ENCODE peak calls at places on chromosomes 13 and 19, in nine cellular contexts. Z is heart left ventricle, E is Peyer's patch, A is heart right ventricle, Y is left lung, N is right atrium auricular region, D is K562, B is transverse colon, G is cardiac muscle cell. W is an unnamed sample.

GRCh38 chr13:102914629-102914935 is 68.8 kb downstream of the ERCC5 start:
- DNase-seq in Y (no peak), N (no peak), E (no peak), G (no peak), A (no peak), D (no peak), Z (no peak), B (no peak), W (no peak)

GRCh38 chr19:2034729-2035589 is 16.1 kb downstream of the MKNK2 start:
- DNase-seq in A (peak), Z (peak), N (no peak), B (peak), D (peak), E (no peak), G (peak), Y (peak), W (no peak)

GRCh38 chr19:43572172-43572588 is 3.1 kb downstream of the XRCC1 start:
- DNase-seq in E (no peak), A (no peak), N (no peak), Z (no peak), Y (no peak), D (no peak), G (no peak), B (no peak), W (no peak)

GRCh38 chr19:7326105-7326877 is 22.4 kb upstream of the ARHGEF18 start:
- DNase-seq in N (no peak), G (no peak), B (peak), Y (no peak), A (no peak), E (no peak), Z (no peak), D (peak), W (no peak)

GRCh38 chr13:20799726-20800416 is 26.1 kb upstream of the EEF1AKMT1 start:
- DNase-seq in G (peak), Y (no peak), E (no peak), D (no peak), Z (no peak), N (no peak), B (no peak), A (no peak), W (no peak)

GRCh38 chr13:19685445-19685844 is 52.0 kb downstream of the MPHOSPH8 start:
- DNase-seq in G (no peak), N (no peak), Z (no peak), A (no peak), E (no peak), Y (no peak), B (no peak), D (no peak), W (no peak)

GRCh38 chr13:87042946-87043345 is 628.2 kb upstream of the SLITRK5 start:
- DNase-seq in B (no peak), N (no peak), E (no peak), A (no peak), G (no peak), Y (no peak), D (no peak), Z (no peak), W (no peak)

GRCh38 chr13:96020155-96020575 is 33.0 kb downstream of the UGGT2 start:
- DNase-seq in E (no peak), N (no peak), D (peak), B (peak), Y (no peak), Z (no peak), A (no peak), G (peak), W (no peak)

GRCh38 chr13:91296011-91296410 is 51.5 kb upstream of the MIR17HG start:
- DNase-seq in N (no peak), Z (no peak), B (peak), Y (no peak), G (no peak), A (no peak), E (no peak), D (no peak), W (no peak)

GRCh38 chr13:91740811-91741210 is 342.4 kb downstream of the GPC5 start:
- DNase-seq in D (no peak), E (no peak), G (no peak), Y (no peak), A (no peak), N (no peak), Z (no peak), B (no peak), W (no peak)

GRCh38 chr19:50501568-50502475 is 9.2 kb downstream of the JOSD2 start:
- DNase-seq in G (peak), Z (peak), A (peak), N (no peak), Y (peak), B (no peak), E (no peak), D (no peak), W (no peak)

GRCh38 chr19:50501186-50501567 is 9.8 kb downstream of the JOSD2 start:
- DNase-seq in E (no peak), D (no peak), N (no peak), B (no peak), G (peak), A (no peak), Z (peak), Y (peak), W (no peak)

GRCh38 chr19:50500753-50501151 is 10.2 kb downstream of the JOSD2 start:
- DNase-seq in N (no peak), B (no peak), E (no peak), A (peak), D (no peak), Z (peak), G (peak), Y (peak), W (no peak)

GRCh38 chr19:50498219-50499056 is 12.6 kb downstream of the JOSD2 start:
- DNase-seq in Y (no peak), A (no peak), D (no peak), B (no peak), E (no peak), Z (no peak), N (no peak), G (no peak), W (no peak)

GRCh38 chr19:50500060-50500752 is 10.8 kb downstream of the JOSD2 start:
- DNase-seq in Y (peak), B (no peak), N (no peak), A (peak), G (peak), Z (peak), E (no peak), D (peak), W (no peak)
- H3K27ac ChIP-seq in Y (no peak), B (no peak), N (peak), A (peak), G (peak), Z (peak), E (no peak), D (no peak), W (peak)

GRCh38 chr13:30847697-30848307 is 58.3 kb upstream of the MEDAG start:
- DNase-seq in Y (no peak), Z (no peak), E (no peak), A (no peak), B (no peak), D (no peak), G (no peak), N (no peak), W (no peak)
- H3K27ac ChIP-seq in Y (peak), Z (peak), E (no peak), A (peak), B (peak), D (no peak), G (no peak), N (peak), W (no peak)

GRCh38 chr13:49308977-49309408 is 61.3 kb downstream of the CDADC1 start:
- DNase-seq in Y (peak), N (peak), A (no peak), G (no peak), D (no peak), B (no peak), E (no peak), Z (no peak), W (peak)
- H3K27ac ChIP-seq in Y (peak), N (peak), A (peak), G (no peak), D (no peak), B (peak), E (peak), Z (peak), W (peak)

GRCh38 chr13:72495681-72496080 is 231.7 kb downstream of the MZT1 start:
- DNase-seq in G (no peak), B (no peak), Y (no peak), A (no peak), Z (no peak), E (no peak), N (no peak), D (no peak), W (no peak)
- H3K27ac ChIP-seq in G (no peak), B (no peak), Y (no peak), A (no peak), Z (no peak), E (no peak), N (no peak), D (no peak), W (no peak)

DNA sequence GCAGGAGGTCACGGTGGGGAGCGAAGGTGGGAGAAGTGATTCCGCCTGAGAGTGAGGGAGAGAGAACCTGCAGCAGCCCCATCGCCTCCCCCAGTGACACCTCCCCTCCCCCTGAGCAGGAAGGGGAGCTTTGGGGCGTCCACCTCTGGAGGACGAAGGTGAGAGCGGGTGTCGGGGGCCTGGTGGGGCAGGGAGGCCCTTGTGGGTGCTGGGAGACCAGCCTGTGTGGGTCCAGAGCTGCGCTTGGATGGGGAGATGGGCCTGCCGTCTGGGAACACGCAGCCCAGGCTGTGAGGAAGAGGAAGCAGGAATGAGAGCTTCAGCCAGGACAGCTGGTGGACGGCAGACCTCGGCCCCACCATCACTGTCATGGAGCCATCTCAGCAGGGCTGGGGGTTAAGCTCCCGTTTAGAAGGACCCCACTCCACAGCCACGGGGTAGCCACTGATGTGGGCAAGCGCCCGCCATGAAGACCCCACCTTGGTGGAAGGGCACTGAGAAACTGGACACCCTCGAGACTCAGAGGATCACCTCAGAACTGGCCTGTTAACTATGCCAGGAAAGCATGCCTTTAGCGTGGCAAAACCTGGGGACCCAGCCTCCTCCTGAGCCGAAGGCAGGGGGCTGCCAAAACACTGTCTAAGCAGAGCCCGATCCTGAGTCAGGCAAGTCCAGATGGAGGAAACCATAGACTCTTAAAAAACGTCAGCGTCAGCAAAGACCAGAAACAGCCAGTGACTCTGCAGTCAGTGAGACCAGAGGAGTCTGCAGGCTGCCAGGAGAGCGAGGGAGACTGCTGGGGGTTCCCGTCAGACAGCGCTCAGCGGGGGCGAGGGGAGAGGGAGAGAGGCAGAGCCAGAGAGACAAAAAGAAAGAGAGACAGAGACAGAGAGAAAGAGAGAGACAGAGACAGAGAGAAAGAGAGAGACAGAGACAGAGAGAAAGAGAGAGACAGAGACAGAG is 6.4 kb upstream of the PROZ start:
- DNase-seq in D (no peak), B (no peak), A (no peak), Y (no peak), N (peak), E (no peak), Z (peak), G (no peak), W (no peak)
- H3K27ac ChIP-seq in D (no peak), B (no peak), A (peak), Y (no peak), N (peak), E (no peak), Z (no peak), G (no peak), W (no peak)

GRCh38 chr13:48626077-48626449 is 27.7 kb upstream of the CYSLTR2 start:
- DNase-seq in G (no peak), D (no peak), B (no peak), Z (no peak), N (no peak), E (no peak), A (no peak), Y (no peak), W (no peak)
- H3K27ac ChIP-seq in G (no peak), D (peak), B (no peak), Z (peak), N (peak), E (no peak), A (peak), Y (no peak), W (no peak)

GRCh38 chr19:58477130-58477529 is 978 bp downstream of the ZNF446 start:
- DNase-seq in N (no peak), A (no peak), D (no peak), Z (no peak), B (no peak), Y (peak), G (no peak), E (no peak), W (no peak)
- H3K27ac ChIP-seq in N (peak), A (peak), D (peak), Z (peak), B (peak), Y (no peak), G (peak), E (no peak), W (peak)

GRCh38 chr19:45955905-45956608 is 17.6 kb downstream of the NOVA2 start:
- DNase-seq in Y (no peak), E (no peak), B (no peak), D (no peak), G (no peak), N (peak), A (peak), Z (peak), W (peak)
- H3K27ac ChIP-seq in Y (peak), E (no peak), B (no peak), D (no peak), G (no peak), N (peak), A (peak), Z (peak), W (peak)

DNA sequence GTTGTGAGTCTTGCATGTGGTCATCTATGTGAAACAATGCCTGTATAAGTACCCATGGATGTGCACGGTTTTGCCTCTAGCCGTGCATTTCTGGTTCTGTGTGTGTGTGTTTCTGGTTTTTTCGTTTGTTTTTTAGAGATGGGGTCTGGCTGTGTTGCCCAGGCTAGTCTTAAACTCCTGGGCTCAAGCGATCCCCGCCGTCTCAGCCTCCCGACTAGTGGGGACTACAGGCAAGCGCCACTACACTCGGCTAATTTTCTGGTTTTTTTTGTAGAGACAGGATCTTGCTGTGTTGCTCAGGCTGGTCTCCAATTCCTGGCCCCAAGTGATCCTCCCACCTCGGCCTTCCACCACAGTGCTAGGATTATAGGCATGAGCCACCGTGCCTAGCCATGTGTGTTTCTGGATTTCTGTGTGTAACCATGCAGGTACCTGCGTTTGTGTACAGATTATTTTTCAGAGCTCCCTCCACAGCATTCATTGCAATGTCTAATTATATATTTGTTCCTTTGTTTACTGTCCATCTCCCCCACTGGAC is 15.9 kb upstream of the FOSB start:
- DNase-seq in E (no peak), Y (no peak), N (no peak), Z (no peak), A (no peak), B (no peak), G (no peak), D (no peak), W (no peak)
- H3K27ac ChIP-seq in E (no peak), Y (peak), N (no peak), Z (peak), A (no peak), B (peak), G (no peak), D (no peak), W (no peak)

GRCh38 chr19:6199240-6199983 is 63.9 kb downstream of the ACSBG2 start:
- DNase-seq in G (peak), D (peak), B (peak), E (peak), Z (peak), A (peak), N (peak), Y (peak), W (peak)
- H3K27ac ChIP-seq in G (peak), D (peak), B (peak), E (peak), Z (peak), A (peak), N (peak), Y (peak), W (peak)

W was measured in substantia nigra.